ENCODE peak calls at places on chromosomes 4 and X, in four cellular contexts. N is HepG2, O is H1, A is GM12878. G is an unnamed sample.
A peak's percentile ranks its signal among the peaks of the same experiment; 100 is the strongest.

GRCh38 chr4:158046345-158046744 is 126.5 kb downstream of the GASK1B start:
- DNase-seq in N (peak; percentile 74), O (no peak), A (no peak), G (no peak)

GRCh38 chr4:88807499-88807898 is 109.9 kb upstream of the NAP1L5 start:
- DNase-seq in N (no peak), O (no peak), A (no peak), G (no peak)

GRCh38 chr4:44462259-44462658 is 13.7 kb upstream of the KCTD8 start:
- DNase-seq in N (no peak), O (no peak), A (no peak), G (no peak)

GRCh38 chrX:103343105-103343504 is 13.1 kb downstream of the TCEAL7 start:
- DNase-seq in N (no peak), O (no peak), A (no peak), G (no peak)

GRCh38 chr4:126955292-126956191 is 677.2 kb upstream of the INTU start:
- DNase-seq in N (no peak), O (no peak), A (no peak), G (no peak)

GRCh38 chr4:178105223-178105622 is 663.0 kb upstream of the AGA start:
- DNase-seq in N (no peak), O (no peak), A (no peak), G (no peak)

GRCh38 chr4:183012862-183013855 is 85.9 kb upstream of the WWC2 start:
- DNase-seq in N (no peak), O (peak; percentile 54), A (no peak), G (peak; percentile 6)

GRCh38 chr4:62970846-62971245 is 1438.4 kb downstream of the TECRL start:
- DNase-seq in N (no peak), O (no peak), A (no peak), G (no peak)

GRCh38 chr4:122827258-122827887 is 742 bp downstream of the FGF2 start:
- DNase-seq in N (no peak), O (no peak), A (peak; percentile 8), G (no peak)

GRCh38 chr4:120207021-120207420 is 140.4 kb upstream of the MAD2L1 start:
- DNase-seq in N (no peak), O (no peak), A (no peak), G (no peak)

GRCh38 chr4:147547314-147548056 is 66.6 kb downstream of the EDNRA start:
- DNase-seq in N (peak; percentile 29), O (no peak), A (no peak), G (no peak)

GRCh38 chrX:155218777-155219176 is 2.5 kb downstream of the VBP1 start:
- DNase-seq in N (no peak), O (no peak), A (no peak), G (no peak)

GRCh38 chrX:47687249-47687648 is 28.3 kb upstream of the UXT start:
- DNase-seq in N (no peak), O (no peak), A (no peak), G (no peak)

GRCh38 chr4:16104520-16104919 is 20.7 kb upstream of the PROM1 start:
- DNase-seq in N (no peak), O (no peak), A (no peak), G (no peak)

GRCh38 chrX:16459008-16459407 is 190.9 kb upstream of the S100G start:
- DNase-seq in N (no peak), O (no peak), A (no peak), G (no peak)

GRCh38 chr4:95213361-95213760 is 335.4 kb downstream of the UNC5C start:
- DNase-seq in N (no peak), O (no peak), A (no peak), G (no peak)

GRCh38 chr4:15378055-15378454 is 49.8 kb upstream of the C1QTNF7 start:
- DNase-seq in N (no peak), O (no peak), A (no peak), G (no peak)

GRCh38 chr4:41692717-41693345 is 55.7 kb downstream of the PHOX2B start:
- DNase-seq in N (peak; percentile 30), O (peak; percentile 72), A (no peak), G (peak; percentile 44)

GRCh38 chrX:13711141-13711540 is 22.2 kb downstream of the RAB9A start:
- DNase-seq in N (no peak), O (no peak), A (no peak), G (no peak)

DNA sequence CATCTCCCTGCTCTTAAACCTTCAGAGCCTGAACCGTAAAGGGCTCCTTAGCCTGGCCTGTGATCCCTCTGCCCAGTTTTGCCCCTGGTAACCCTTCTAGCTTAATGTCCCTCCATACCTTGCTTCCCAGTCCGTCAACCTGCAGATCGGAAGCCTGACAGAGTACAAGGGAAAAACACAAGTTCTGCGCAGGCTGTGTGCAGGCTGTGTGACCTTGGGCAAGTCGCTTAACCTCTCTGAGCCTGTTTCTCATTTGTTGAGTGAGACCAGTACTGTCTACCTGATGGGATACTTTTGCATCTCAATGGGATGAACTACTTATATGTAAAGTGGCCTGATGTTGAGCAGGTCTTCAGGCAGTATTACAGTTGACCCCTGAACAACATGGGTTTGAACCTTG is 1.7 kb downstream of the NSDHL start:
- DNase-seq in N (no peak), O (no peak), A (no peak), G (no peak)
- TF ChIP-seq SUZ12 in N (no peak), O (no peak), A (no peak), G (no peak)

GRCh38 chrX:69718102-69718501 is 102.2 kb downstream of the EDA start:
- DNase-seq in N (no peak), O (no peak), A (no peak), G (no peak)
- H3K9me3 ChIP-seq in N (peaks cover 24% of the 10 kb centered on the region), O (peaks cover 4% of the 10 kb centered on the region), A (no peaks in the 10 kb centered on the region), G (peaks cover 12% of the 10 kb centered on the region)

GRCh38 chr4:65669981-65670330 is 333 bp downstream of the EPHA5 start:
- DNase-seq in N (no peak), O (no peak), A (no peak), G (no peak)

GRCh38 chr4:65671402-65671801 is 1.1 kb upstream of the EPHA5 start:
- DNase-seq in N (peak; percentile 6), O (no peak), A (no peak), G (no peak)

GRCh38 chr4:65668201-65669007 is 1.9 kb downstream of the EPHA5 start:
- DNase-seq in N (no peak), O (peak; percentile 53), A (no peak), G (no peak)

GRCh38 chr4:65670331-65671031 is at the start of gene EPHA5:
- DNase-seq in N (peak; percentile 3), O (peak; percentile 86), A (no peak), G (peak; percentile 65)

GRCh38 chr4:65669008-65669971 is 999 bp downstream of the EPHA5 start:
- DNase-seq in N (no peak), O (peak; percentile 71), A (no peak), G (no peak)
- H3K4me3 ChIP-seq in N (no peak overlapping the region), O (peak overlapping the region; percentile 58), A (no peak overlapping the region), G (peak overlapping the region; percentile 51)

GRCh38 chr4:151284534-151285245 is 7.7 kb downstream of the PRSS48 start:
- DNase-seq in N (no peak), O (no peak), A (no peak), G (peak; percentile 46)
- TF ChIP-seq SUZ12 in N (no peak), O (no peak), A (no peak), G (no peak)

DNA sequence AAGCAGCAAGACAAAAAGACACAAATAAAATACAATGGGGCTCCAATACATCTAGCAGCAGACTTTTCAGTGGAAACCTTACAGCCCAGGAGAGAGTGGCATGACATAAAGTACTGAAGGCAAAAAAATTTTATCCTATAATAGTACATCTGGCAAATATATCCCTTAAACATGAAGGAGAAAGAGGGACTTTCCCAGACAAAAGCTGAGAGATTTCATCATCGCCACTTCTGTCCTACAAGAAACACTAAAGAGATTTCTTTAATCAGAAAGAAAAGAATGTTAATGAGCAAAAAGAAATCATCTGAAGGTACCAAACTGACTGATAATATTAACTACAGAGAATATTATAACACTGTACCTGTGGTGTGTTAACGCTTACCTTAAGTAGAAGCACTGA is 86.4 kb downstream of the ANKRD17 start:
- DNase-seq in N (no peak), O (no peak), A (no peak), G (no peak)
- H3K9me3 ChIP-seq in N (no peaks in the 10 kb centered on the region), O (no peaks in the 10 kb centered on the region), A (peaks cover 25% of the 10 kb centered on the region), G (no peaks in the 10 kb centered on the region)

G was measured in NT2/D1.